ENCODE peak calls at places on chromosomes 6 and 20, in ten cellular contexts. H is neural progenitor cell, Q is fibroblast of mammary gland, P is cardiac fibroblast, L is GM12864, X is fibroblast of lung, R is IMR-90, K is HepG2, N is neuronal stem cell, E is stomach. C is an unnamed sample.

GRCh38 chr6:143506199-143506598 is 5.3 kb downstream of the FUCA2 start:
- DNase-seq in Q (no peak), E (no peak), K (no peak), X (no peak), H (no peak), L (no peak), N (no peak), R (no peak), P (no peak), C (no peak)

GRCh38 chr20:21105429-21106170 is 558 bp downstream of the LINC00237 start:
- DNase-seq in K (no peak), H (peak), N (no peak), X (no peak), Q (no peak), L (no peak), P (no peak), R (no peak), E (no peak), C (no peak)

GRCh38 chr6:142378138-142378875 is 76.5 kb downstream of the ADGRG6 start:
- DNase-seq in K (peak), N (no peak), L (no peak), R (peak), E (no peak), X (peak), Q (peak), P (peak), H (no peak), C (peak)

GRCh38 chr6:158991017-158991723 is 8.8 kb downstream of the RSPH3 start:
- DNase-seq in K (no peak), X (no peak), N (no peak), Q (no peak), P (no peak), R (no peak), H (no peak), E (no peak), L (no peak), C (no peak)

GRCh38 chr6:7114744-7115451 is 7.1 kb downstream of the RREB1 start:
- DNase-seq in K (no peak), P (no peak), L (no peak), E (no peak), N (no peak), X (peak), H (no peak), R (no peak), Q (no peak), C (no peak)

GRCh38 chr6:38234141-38234540 is 405.6 kb downstream of the BTBD9 start:
- DNase-seq in E (no peak), N (no peak), K (no peak), L (no peak), Q (no peak), R (no peak), P (no peak), X (no peak), H (no peak), C (no peak)

GRCh38 chr6:149435919-149436586 is 36.0 kb downstream of the SUMO4 start:
- DNase-seq in R (no peak), X (no peak), K (no peak), N (no peak), H (no peak), E (no peak), Q (no peak), P (no peak), L (no peak), C (no peak)

GRCh38 chr6:87291879-87292278 is 30.5 kb upstream of the SMIM8 start:
- DNase-seq in H (no peak), E (no peak), Q (no peak), K (no peak), R (no peak), X (no peak), N (no peak), P (no peak), L (no peak), C (no peak)

GRCh38 chr6:41371992-41372525 is 36.7 kb downstream of the NCR2 start:
- DNase-seq in N (no peak), Q (no peak), L (no peak), E (peak), R (no peak), K (no peak), P (peak), H (peak), X (peak), C (no peak)

GRCh38 chr6:35948725-35949124 is 27.8 kb upstream of the SRPK1 start:
- DNase-seq in E (no peak), R (peak), H (peak), Q (peak), K (peak), X (no peak), P (peak), L (no peak), N (no peak), C (no peak)

GRCh38 chr6:14784596-14785360 is 461.1 kb upstream of the JARID2 start:
- DNase-seq in H (peak), K (no peak), R (no peak), P (no peak), E (no peak), N (peak), Q (no peak), X (no peak), L (no peak), C (no peak)

GRCh38 chr6:150753404-150754184 is 111.9 kb upstream of the MTHFD1L start:
- DNase-seq in X (no peak), K (no peak), R (no peak), Q (no peak), N (peak), L (no peak), P (no peak), E (no peak), H (peak), C (no peak)

GRCh38 chr6:167056370-167056769 is 57.2 kb downstream of the CEP43 start:
- DNase-seq in E (no peak), N (no peak), H (no peak), L (peak), X (no peak), P (peak), Q (peak), K (no peak), R (no peak), C (peak)

GRCh38 chr6:107871981-107872380 is 47.9 kb upstream of the SCML4 start:
- DNase-seq in X (peak), R (peak), Q (peak), H (no peak), L (no peak), K (no peak), N (no peak), P (peak), E (no peak), C (no peak)

DNA sequence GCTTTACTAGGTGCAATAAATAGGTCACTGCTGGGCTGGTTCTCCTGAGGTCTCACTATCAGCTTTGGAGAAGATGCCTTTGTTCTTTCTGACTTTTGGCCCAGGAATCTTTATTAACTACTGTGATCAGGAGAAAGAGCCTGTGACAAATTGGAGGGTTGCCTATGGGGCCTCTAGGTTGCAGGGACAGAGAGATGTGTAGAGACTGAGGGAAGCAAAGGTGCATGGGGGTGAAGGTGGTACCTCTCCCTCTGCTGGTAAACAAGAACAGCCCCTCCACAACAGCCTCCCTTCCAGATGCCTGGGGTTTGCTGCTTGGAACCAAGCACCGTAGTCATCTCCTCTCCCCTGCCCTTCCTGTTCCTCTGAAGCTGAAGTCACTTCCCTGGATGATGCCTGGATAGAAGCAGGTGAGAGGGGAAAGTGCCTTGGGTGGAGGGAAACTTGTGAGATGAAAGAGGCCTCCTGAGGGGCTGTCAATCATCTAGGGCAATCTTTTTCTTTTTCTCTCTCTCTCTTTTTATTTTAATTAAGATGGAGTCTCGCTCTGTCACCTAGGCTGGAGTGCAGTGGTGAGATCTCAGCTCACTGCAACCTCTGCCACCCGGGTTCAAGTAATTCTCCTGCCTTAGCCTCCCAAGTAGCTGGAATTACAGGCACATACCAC is 57.4 kb upstream of the DUSP22 start:
- DNase-seq in H (no peak), X (no peak), P (no peak), N (no peak), R (no peak), Q (no peak), K (no peak), L (no peak), E (no peak), C (no peak)
- H3K4me3 ChIP-seq in H (no peak), X (no peak), P (no peak), N (no peak), R (no peak), Q (no peak), K (no peak), L (no peak), E (no peak), C (no peak)

DNA sequence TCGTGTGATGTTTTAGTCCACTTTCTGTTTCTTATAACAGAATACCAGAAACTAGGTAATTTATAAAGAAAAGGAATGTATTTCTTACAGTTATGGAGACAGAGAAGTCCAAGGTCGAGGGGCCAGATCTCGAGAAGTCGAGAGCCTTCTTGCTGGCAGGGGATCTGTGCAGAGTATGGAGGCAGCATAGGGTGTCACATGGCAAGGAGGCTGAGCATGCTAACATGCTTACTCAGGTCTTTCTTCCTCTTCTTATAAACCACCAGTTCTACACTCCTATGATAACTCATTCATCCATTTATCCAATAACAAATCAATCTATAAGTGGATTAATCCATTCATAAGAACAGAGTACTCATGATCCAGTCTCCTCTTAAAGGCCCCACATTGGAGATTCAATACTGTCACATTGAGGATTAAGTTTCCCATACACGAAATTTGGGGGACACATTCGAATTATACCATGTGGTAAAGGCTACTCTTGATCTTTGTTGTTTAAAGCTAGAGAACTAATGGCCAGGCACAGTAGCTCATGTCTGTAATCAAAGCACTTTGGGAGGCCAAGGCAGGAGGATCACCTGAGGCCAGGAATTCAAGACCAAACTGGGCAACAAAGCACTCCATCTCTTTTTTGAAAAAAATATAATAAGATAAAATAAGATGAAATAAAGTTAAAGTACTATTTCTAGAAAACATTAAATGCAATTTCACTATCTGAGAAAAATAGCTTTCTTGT is 2.1 kb downstream of the GOPC start:
- DNase-seq in K (no peak), X (peak), E (no peak), N (no peak), R (peak), H (no peak), P (no peak), Q (peak), L (no peak), C (no peak)
- H3K4me3 ChIP-seq in K (peak), X (peak), E (no peak), N (no peak), R (peak), H (peak), P (no peak), Q (peak), L (peak), C (peak)

GRCh38 chr20:19211661-19212523 is 550 bp upstream of the SLC24A3 start:
- DNase-seq in L (no peak), N (peak), K (no peak), X (no peak), H (peak), Q (no peak), E (peak), R (no peak), P (no peak), C (no peak)

GRCh38 chr20:19211252-19211651 is 1.2 kb upstream of the SLC24A3 start:
- DNase-seq in K (no peak), X (no peak), Q (no peak), E (no peak), H (no peak), R (no peak), N (no peak), L (no peak), P (no peak), C (no peak)

GRCh38 chr20:19213946-19214490 is 1.6 kb downstream of the SLC24A3 start:
- DNase-seq in R (no peak), X (no peak), N (no peak), P (no peak), E (no peak), L (no peak), H (no peak), Q (no peak), K (no peak), C (no peak)

GRCh38 chr20:19210426-19211155 is 1.9 kb upstream of the SLC24A3 start:
- DNase-seq in P (peak), R (no peak), Q (peak), N (no peak), K (no peak), L (no peak), H (no peak), E (no peak), X (no peak), C (no peak)

GRCh38 chr20:19212524-19213502 is at the start of gene SLC24A3:
- DNase-seq in N (peak), X (peak), P (peak), H (peak), R (no peak), Q (peak), E (peak), K (peak), L (no peak), C (no peak)
- H3K4me3 ChIP-seq in N (peak), X (no peak), P (peak), H (peak), R (peak), Q (no peak), E (peak), K (peak), L (no peak), C (peak)

GRCh38 chr6:148347076-148348054 is 4.7 kb downstream of the SASH1 start:
- DNase-seq in X (no peak), Q (no peak), N (no peak), H (no peak), E (no peak), R (no peak), L (no peak), K (no peak), P (no peak), C (no peak)

GRCh38 chr6:148343383-148343782 is 745 bp downstream of the SASH1 start:
- DNase-seq in R (no peak), K (no peak), N (no peak), E (no peak), X (no peak), Q (no peak), P (peak), H (no peak), L (no peak), C (no peak)

GRCh38 chr6:148343028-148343374 is 363 bp downstream of the SASH1 start:
- DNase-seq in K (no peak), P (no peak), Q (no peak), E (no peak), L (no peak), H (no peak), X (no peak), R (no peak), N (no peak), C (no peak)

GRCh38 chr6:148345578-148345977 is 2.9 kb downstream of the SASH1 start:
- DNase-seq in X (no peak), K (no peak), H (no peak), L (no peak), E (no peak), N (no peak), P (no peak), Q (no peak), R (no peak), C (no peak)

GRCh38 chr6:148345176-148345575 is 2.5 kb downstream of the SASH1 start:
- DNase-seq in N (no peak), K (peak), R (no peak), X (no peak), L (no peak), E (no peak), H (no peak), Q (no peak), P (no peak), C (no peak)
- H3K4me3 ChIP-seq in N (no peak), K (no peak), R (no peak), X (no peak), L (no peak), E (no peak), H (no peak), Q (no peak), P (no peak), C (no peak)

GRCh38 chr6:125083684-125083990 is 69.9 kb upstream of the TPD52L1 start:
- DNase-seq in Q (no peak), P (no peak), H (no peak), R (no peak), N (no peak), E (no peak), X (no peak), K (no peak), L (no peak), C (no peak)

GRCh38 chr6:125082931-125083683 is 70.5 kb upstream of the TPD52L1 start:
- DNase-seq in L (no peak), Q (no peak), X (no peak), P (no peak), E (no peak), H (no peak), R (no peak), K (no peak), N (no peak), C (no peak)

GRCh38 chr6:125086716-125087115 is 66.9 kb upstream of the TPD52L1 start:
- DNase-seq in H (no peak), R (no peak), Q (no peak), E (no peak), P (no peak), X (no peak), L (no peak), K (no peak), N (no peak), C (no peak)

GRCh38 chr6:125094563-125094962 is 59.0 kb upstream of the TPD52L1 start:
- DNase-seq in L (no peak), Q (peak), H (no peak), R (peak), K (no peak), P (peak), X (peak), N (no peak), E (no peak), C (peak)

GRCh38 chr6:125088963-125089362 is 64.6 kb upstream of the TPD52L1 start:
- DNase-seq in X (no peak), K (no peak), E (no peak), N (no peak), L (no peak), P (no peak), H (no peak), R (no peak), Q (no peak), C (no peak)
- H3K4me3 ChIP-seq in X (no peak), K (no peak), E (no peak), N (no peak), L (no peak), P (no peak), H (no peak), R (no peak), Q (no peak), C (no peak)

GRCh38 chr6:88728756-88729155 is 234.7 kb downstream of the RNGTT start:
- DNase-seq in Q (no peak), N (no peak), E (no peak), H (peak), R (no peak), P (no peak), K (no peak), L (no peak), X (no peak), C (no peak)

GRCh38 chr6:88725111-88725711 is 238.2 kb downstream of the RNGTT start:
- DNase-seq in H (peak), E (no peak), L (peak), K (peak), Q (peak), X (peak), R (peak), N (no peak), P (peak), C (peak)

GRCh38 chr6:88734544-88734943 is 228.9 kb downstream of the RNGTT start:
- DNase-seq in R (no peak), E (no peak), Q (no peak), N (no peak), L (no peak), X (no peak), P (no peak), H (no peak), K (no peak), C (no peak)

GRCh38 chr6:88730602-88731001 is 232.8 kb downstream of the RNGTT start:
- DNase-seq in N (no peak), R (peak), Q (peak), K (no peak), X (no peak), H (peak), L (no peak), P (peak), E (no peak), C (peak)
- H3K4me3 ChIP-seq in N (no peak), R (no peak), Q (no peak), K (no peak), X (no peak), H (no peak), L (no peak), P (no peak), E (no peak), C (no peak)

DNA sequence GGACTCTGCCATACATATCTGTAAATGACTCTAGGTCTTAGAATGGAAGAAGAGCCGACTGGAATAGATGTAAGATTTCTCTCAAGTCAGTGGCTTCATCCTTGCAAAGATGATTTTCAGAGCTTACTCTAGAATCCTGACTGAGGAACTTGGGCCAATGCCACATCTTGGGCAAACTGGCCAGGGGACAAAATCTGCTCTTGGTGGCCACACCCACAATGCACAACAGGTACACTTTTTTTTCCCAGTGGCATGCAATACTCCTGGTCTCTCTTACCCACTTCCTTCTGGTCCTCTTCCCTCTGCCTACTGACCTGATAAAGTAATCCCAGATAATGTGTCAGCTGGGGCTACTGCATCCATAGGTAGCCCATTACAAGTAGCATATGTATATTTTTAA is 13.4 kb downstream of the CLIC5 start:
- DNase-seq in K (no peak), H (no peak), Q (no peak), E (peak), P (no peak), L (no peak), N (no peak), R (no peak), X (no peak), C (no peak)
- H3K4me3 ChIP-seq in K (no peak), H (no peak), Q (no peak), E (no peak), P (no peak), L (no peak), N (no peak), R (no peak), X (no peak), C (no peak)